ENCODE peak calls at places on chromosomes 6 and 20, in four cellular contexts. O is mesenchymal stem cell, X is IMR-90, R is trophoblast cell. B is an unnamed sample.

GRCh38 chr20:60407011-60407771 is 449.0 kb downstream of the CDH26 start:
- DNase-seq in O (no peak), X (no peak), R (no peak), B (no peak)

GRCh38 chr6:33329058-33329457 is 11.5 kb upstream of the ZBTB22 start:
- DNase-seq in O (no peak), X (no peak), R (no peak), B (no peak)

GRCh38 chr20:58433759-58434158 is 44.7 kb downstream of the VAPB start:
- DNase-seq in O (peak), X (peak), R (no peak), B (no peak)

GRCh38 chr6:130575971-130576370 is 210.2 kb downstream of the TMEM200A start:
- DNase-seq in O (no peak), X (no peak), R (no peak), B (no peak)

GRCh38 chr20:39066464-39066863 is 104.3 kb downstream of the DHX35 start:
- DNase-seq in O (no peak), X (no peak), R (no peak), B (peak)

GRCh38 chr6:169316651-169317050 is 63.0 kb upstream of the THBS2 start:
- DNase-seq in O (no peak), X (no peak), R (no peak), B (no peak)

GRCh38 chr6:142537612-142538478 is 236.0 kb downstream of the ADGRG6 start:
- DNase-seq in O (no peak), X (peak), R (peak), B (no peak)

GRCh38 chr6:127963495-127963894 is 62.6 kb upstream of the THEMIS start:
- DNase-seq in O (no peak), X (no peak), R (no peak), B (no peak)

GRCh38 chr20:52247548-52247947 is 56.0 kb upstream of the ZFP64 start:
- DNase-seq in O (no peak), X (no peak), R (no peak), B (no peak)

GRCh38 chr6:30131947-30132497 is 3.9 kb upstream of the TRIM40 start:
- DNase-seq in O (no peak), X (no peak), R (no peak), B (no peak)

GRCh38 chr6:85450578-85450884 is 648 bp downstream of the NT5E start:
- DNase-seq in O (peak), X (no peak), R (peak), B (peak)

GRCh38 chr6:11231564-11232176 is 798 bp downstream of the NEDD9 start:
- DNase-seq in O (no peak), X (no peak), R (peak), B (no peak)

GRCh38 chr6:111737065-111737521 is 131.4 kb upstream of the TRAF3IP2 start:
- DNase-seq in O (peak), X (peak), R (no peak), B (no peak)

GRCh38 chr6:34242252-34243130 is 5.8 kb downstream of the HMGA1 start:
- DNase-seq in O (no peak), X (peak), R (no peak), B (no peak)

GRCh38 chr6:30752164-30752927 is 8.0 kb upstream of the IER3 start:
- DNase-seq in O (peak), X (peak), R (peak), B (no peak)

GRCh38 chr6:54846243-54846856 is at the start of gene FAM83B:
- DNase-seq in O (peak), X (no peak), R (peak), B (peak)

GRCh38 chr6:36607782-36608386 is 13.7 kb downstream of the SRSF3 start:
- DNase-seq in O (no peak), X (no peak), R (peak), B (no peak)

GRCh38 chr6:154448448-154449096 is 61.9 kb downstream of the CNKSR3 start:
- DNase-seq in O (peak), X (peak), R (peak), B (no peak)

GRCh38 chr6:30818426-30818841 is 65.9 kb upstream of the DDR1 start:
- DNase-seq in O (peak), X (peak), R (peak), B (no peak)

GRCh38 chr20:63538204-63539091 is 1.3 kb upstream of the PTK6 start:
- DNase-seq in O (peak), X (peak), R (peak), B (no peak)

DNA sequence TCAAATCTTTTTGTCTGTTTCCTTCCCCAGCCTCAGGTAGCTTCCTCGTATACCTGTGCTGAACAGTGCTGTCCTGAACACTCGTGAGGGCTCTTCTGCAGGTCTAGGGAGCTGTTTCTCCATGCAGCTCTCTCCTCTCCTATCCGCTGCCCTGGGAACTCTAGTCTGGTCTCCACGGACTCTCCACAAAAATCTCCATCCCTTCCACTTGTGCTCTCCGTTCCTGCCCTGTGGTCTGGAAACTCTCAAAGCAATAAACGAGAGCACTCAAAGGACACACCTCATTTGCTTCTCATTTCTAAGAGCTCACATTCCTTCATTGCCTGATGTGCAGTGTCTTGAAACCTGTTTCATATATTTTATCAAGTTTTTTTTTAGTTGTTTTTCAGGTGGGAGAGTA is 235.9 kb upstream of the RGS17 start:
- DNase-seq in O (no peak), X (no peak), R (no peak), B (no peak)
- H4K91ac ChIP-seq in O (no peak), X (no peak), R (no peak), B (no peak)

DNA sequence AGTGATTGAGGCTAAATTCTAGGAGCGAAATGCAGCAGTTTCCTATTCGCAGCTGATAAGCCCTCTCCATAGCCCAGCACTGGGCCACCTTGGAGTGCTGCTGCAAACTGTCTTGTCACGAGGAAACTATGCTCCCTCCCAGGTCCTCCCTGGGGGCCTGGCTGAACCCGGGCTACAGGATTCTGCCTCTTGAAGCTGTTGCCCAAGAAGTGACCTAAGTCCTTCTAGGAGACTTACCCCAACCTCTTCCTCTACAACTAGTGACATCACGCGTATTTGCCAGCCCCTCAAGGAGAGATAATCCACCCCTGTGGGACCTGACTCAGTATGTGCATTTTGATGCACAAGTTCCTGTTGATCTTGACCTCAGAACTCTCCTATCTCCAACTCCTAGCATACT is 26.5 kb upstream of the ZFAND3 start:
- DNase-seq in O (peak), X (no peak), R (peak), B (no peak)
- H3K4me2 ChIP-seq in O (no peak), X (no peak), R (no peak), B (no peak)

GRCh38 chr20:34129518-34130162 is 17.6 kb upstream of the EIF2S2 start:
- DNase-seq in O (peak), X (peak), R (peak), B (peak)
- H3K4me3 ChIP-seq in O (no peak), X (no peak), R (no peak), B (no peak)

GRCh38 chr6:2865270-2866182 is 23.9 kb upstream of the SERPINB1 start:
- DNase-seq in O (peak), X (peak), R (peak), B (no peak)
- H4K91ac ChIP-seq in O (no peak), X (peak), R (no peak), B (no peak)